ENCODE peak calls at places on chromosomes 1 and 21, in five cellular contexts. W is vagina, M is left lung, L is fibroblast of mammary gland, R is RWPE2. Y is an unnamed sample.

GRCh38 chr1:22910286-22910685 is 62.4 kb downstream of the LACTBL1 start:
- DNase-seq in W (no peak), M (no peak), L (no peak), R (no peak), Y (no peak)

GRCh38 chr1:9901148-9902059 is 8.7 kb downstream of the CTNNBIP1 start:
- DNase-seq in W (no peak), M (peak; percentile 85), L (no peak), R (no peak), Y (no peak)

GRCh38 chr1:93275634-93276295 is 69.9 kb upstream of the DR1 start:
- DNase-seq in W (no peak), M (peak; percentile 38), L (no peak), R (no peak), Y (no peak)

GRCh38 chr1:53541263-53541625 is 82.0 kb downstream of the DMRTB1 start:
- DNase-seq in W (no peak), M (no peak), L (no peak), R (peak; percentile 36), Y (no peak)

GRCh38 chr1:119582801-119583200 is 65.3 kb downstream of the ZNF697 start:
- DNase-seq in W (no peak), M (peak; percentile 56), L (peak; percentile 66), R (no peak), Y (peak; percentile 66)

GRCh38 chr1:165143437-165144065 is 213.0 kb downstream of the LMX1A start:
- DNase-seq in W (no peak), M (no peak), L (peak; percentile 7), R (no peak), Y (no peak)

GRCh38 chr1:221669441-221669840 is 72.4 kb downstream of the DUSP10 start:
- DNase-seq in W (no peak), M (no peak), L (no peak), R (no peak), Y (no peak)

GRCh38 chr1:231630558-231631205 is 4.1 kb downstream of the DISC1 start:
- DNase-seq in W (no peak), M (no peak), L (no peak), R (no peak), Y (no peak)

GRCh38 chr1:243421784-243422183 is 165.9 kb downstream of the SDCCAG8 start:
- DNase-seq in W (no peak), M (peak; percentile 41), L (peak; percentile 71), R (no peak), Y (peak; percentile 50)

GRCh38 chr21:37914211-37914900 is 1.9 kb downstream of the KCNJ6 start:
- DNase-seq in W (no peak), M (no peak), L (no peak), R (no peak), Y (no peak)

GRCh38 chr1:7474786-7475502 is 296.2 kb upstream of the VAMP3 start:
- DNase-seq in W (no peak), M (no peak), L (no peak), R (no peak), Y (no peak)

GRCh38 chr1:25871086-25871703 is 4.3 kb downstream of the PAQR7 start:
- DNase-seq in W (no peak), M (peak; percentile 35), L (no peak), R (no peak), Y (no peak)

GRCh38 chr1:7669559-7670208 is 101.4 kb upstream of the VAMP3 start:
- DNase-seq in W (no peak), M (peak; percentile 52), L (peak; percentile 25), R (no peak), Y (peak; percentile 25)

GRCh38 chr1:230169454-230170152 is 102.6 kb downstream of the GALNT2 start:
- DNase-seq in W (no peak), M (no peak), L (no peak), R (no peak), Y (peak; percentile 44)

GRCh38 chr1:153985984-153986761 is at the start of gene RAB13:
- DNase-seq in W (no peak), M (peak; percentile 89), L (peak; percentile 82), R (peak; percentile 84), Y (peak; percentile 85)

GRCh38 chr1:209062081-209062480 is 521.4 kb upstream of the CAMK1G start:
- DNase-seq in W (no peak), M (no peak), L (no peak), R (no peak), Y (no peak)

GRCh38 chr1:13965770-13966398 is 265.9 kb downstream of the PRDM2 start:
- DNase-seq in W (no peak), M (peak; percentile 46), L (peak; percentile 77), R (no peak), Y (peak; percentile 57)

GRCh38 chr1:23249785-23250184 is 32.5 kb upstream of the HTR1D start:
- DNase-seq in W (no peak), M (no peak), L (no peak), R (no peak), Y (peak; percentile 15)

DNA sequence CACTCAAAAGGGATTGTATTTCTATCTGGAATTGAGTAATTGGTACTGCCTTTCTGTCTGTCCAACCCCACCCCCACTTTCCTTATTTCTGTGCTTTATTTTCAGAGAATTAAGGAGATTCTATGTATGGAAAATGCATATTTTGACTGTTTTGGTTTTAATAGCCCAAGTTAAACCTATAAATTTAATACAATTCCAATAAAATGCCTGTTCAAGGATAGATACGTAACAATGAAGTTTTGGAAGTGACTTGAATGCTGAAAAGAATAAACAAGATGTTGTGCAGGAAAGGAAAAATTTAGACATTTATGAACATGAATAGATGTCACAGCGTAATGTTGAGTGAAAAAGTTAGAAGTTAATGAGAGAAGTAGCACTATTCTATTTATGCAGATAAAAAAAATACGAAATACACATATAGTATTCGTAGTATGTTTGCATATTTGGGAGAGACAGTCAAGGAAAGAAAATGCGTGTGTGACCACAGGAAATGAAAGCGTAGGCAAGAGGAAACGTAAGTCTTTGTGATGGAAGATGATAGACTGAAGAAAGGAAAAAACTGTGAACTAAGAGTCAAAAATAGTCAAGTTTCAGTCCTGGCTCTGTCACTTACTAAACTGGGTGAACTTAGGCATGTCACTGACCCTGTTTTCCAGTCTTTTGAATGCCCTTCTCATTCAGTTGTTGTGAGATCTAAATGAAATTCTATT is 62.1 kb downstream of the MEF2D start:
- DNase-seq in W (no peak), M (no peak), L (peak; percentile 15), R (no peak), Y (no peak)
- H3K4me3 ChIP-seq in W (no peak overlapping the region), M (no peak overlapping the region), L (no peak overlapping the region), R (no peak overlapping the region), Y (no peak overlapping the region)

GRCh38 chr21:39633043-39633442 is 20.3 kb downstream of the B3GALT5 start:
- DNase-seq in W (no peak), M (no peak), L (peak; percentile 53), R (no peak), Y (peak; percentile 18)
- H3K4me3 ChIP-seq in W (no peak overlapping the region), M (no peak overlapping the region), L (no peak overlapping the region), R (no peak overlapping the region), Y (no peak overlapping the region)

GRCh38 chr1:64540265-64540791 is 70.4 kb downstream of the CACHD1 start:
- DNase-seq in W (no peak), M (no peak), L (peak; percentile 77), R (no peak), Y (peak; percentile 80)
- H3K4me3 ChIP-seq in W (peak overlapping the region; percentile 26), M (no peak overlapping the region), L (peak overlapping the region; percentile 22), R (no peak overlapping the region), Y (peak overlapping the region; percentile 29)

DNA sequence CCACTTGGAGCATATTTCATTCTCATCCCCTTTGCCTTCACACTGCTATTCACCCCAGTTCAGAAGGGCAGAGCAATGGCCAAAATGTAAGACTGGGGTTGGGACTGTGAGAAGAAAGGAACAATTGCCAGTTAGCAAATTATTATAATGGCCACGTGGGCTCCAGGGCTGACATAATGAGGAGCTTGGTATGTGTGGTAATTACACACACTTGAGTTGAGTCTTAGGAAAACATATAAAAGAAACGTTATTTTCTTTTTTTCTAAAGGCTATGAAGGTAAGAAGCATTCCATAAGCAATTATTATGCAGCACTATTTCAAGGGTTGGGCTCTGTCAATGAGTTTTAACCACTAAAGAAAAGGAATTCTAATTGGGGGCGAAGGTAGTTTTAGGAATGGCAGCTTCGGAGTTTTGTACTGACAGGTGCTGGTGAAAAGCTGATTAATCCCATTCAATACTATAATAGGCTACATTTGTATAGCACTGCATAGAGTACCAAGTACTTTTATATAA is 32.5 kb upstream of the BCL10 start:
- DNase-seq in W (no peak), M (no peak), L (no peak), R (no peak), Y (no peak)
- H3K4me3 ChIP-seq in W (no peak overlapping the region), M (no peak overlapping the region), L (no peak overlapping the region), R (no peak overlapping the region), Y (no peak overlapping the region)